ENCODE peak calls at places on chromosomes 3 and 15, in six cellular contexts. H, N, I, U, D and J are unnamed samples.

GRCh38 chr3:114556832-114557231 is 263.0 kb downstream of the TIGIT start:
- DNase-seq in N (no peak), U (no peak), I (no peak), D (no peak), H (no peak), J (no peak)

GRCh38 chr3:139655880-139656279 is 21.9 kb downstream of the NMNAT3 start:
- DNase-seq in D (peak; percentile 22), I (no peak), N (no peak), H (peak; percentile 43), U (no peak), J (no peak)

GRCh38 chr3:115233021-115233420 is 85.9 kb upstream of the ZBTB20 start:
- DNase-seq in N (no peak), U (no peak), H (no peak), D (no peak), I (no peak), J (no peak)

GRCh38 chr3:123773681-123774431 is 110.3 kb downstream of the MYLK start:
- DNase-seq in I (no peak), D (peak; percentile 89), N (no peak), H (no peak), U (no peak), J (no peak)

GRCh38 chr3:50388720-50389352 is 29.5 kb upstream of the TMEM115 start:
- DNase-seq in U (no peak), I (no peak), N (no peak), H (no peak), D (peak; percentile 63), J (no peak)

GRCh38 chr3:19147905-19148767 is at the start of gene KCNH8:
- DNase-seq in U (peak; percentile 63), N (no peak), H (peak; percentile 31), D (peak; percentile 78), I (peak; percentile 61), J (peak; percentile 28)

GRCh38 chr3:10775828-10776227 is 40.2 kb upstream of the SLC6A11 start:
- DNase-seq in H (no peak), D (peak; percentile 37), U (no peak), I (no peak), N (no peak), J (no peak)

GRCh38 chr3:151372063-151372820 is 12.3 kb downstream of the P2RY12 start:
- DNase-seq in N (peak; percentile 14), H (no peak), I (no peak), U (no peak), D (no peak), J (no peak)

GRCh38 chr3:53482227-53482626 is 12.2 kb upstream of the CACNA1D start:
- DNase-seq in H (no peak), I (no peak), D (no peak), U (no peak), N (no peak), J (no peak)

GRCh38 chr3:37671000-37671483 is 190.6 kb upstream of the CTDSPL start:
- DNase-seq in U (no peak), H (no peak), D (peak; percentile 20), I (no peak), N (no peak), J (no peak)

GRCh38 chr3:60810876-60811275 is 440.4 kb downstream of the FHIT start:
- DNase-seq in U (no peak), H (no peak), I (no peak), D (no peak), N (no peak), J (no peak)

GRCh38 chr3:34260266-34260990 is 462.0 kb downstream of the PDCD6IP start:
- DNase-seq in N (peak; percentile 23), H (no peak), D (peak; percentile 64), U (no peak), I (peak; percentile 54), J (no peak)

GRCh38 chr3:66083961-66084270 is 45.2 kb upstream of the MAGI1 start:
- DNase-seq in I (no peak), D (no peak), N (no peak), H (no peak), U (no peak), J (no peak)

GRCh38 chr15:33211409-33211808 is 16.9 kb upstream of the FMN1 start:
- DNase-seq in D (no peak), N (peak; percentile 18), I (no peak), H (no peak), U (peak; percentile 60), J (peak; percentile 48)

GRCh38 chr3:8793242-8793641 is 23.8 kb upstream of the OXTR start:
- DNase-seq in H (no peak), I (no peak), N (peak; percentile 88), U (no peak), D (peak; percentile 90), J (no peak)

GRCh38 chr3:102505542-102505941 is 70.7 kb downstream of the ZPLD1 start:
- DNase-seq in D (no peak), U (no peak), I (no peak), H (no peak), N (no peak), J (no peak)

GRCh38 chr3:171781711-171782127 is 28.6 kb downstream of the PLD1 start:
- DNase-seq in H (no peak), U (no peak), N (peak; percentile 62), I (no peak), D (no peak), J (no peak)

GRCh38 chr3:179035232-179035631 is 36.4 kb downstream of the ZMAT3 start:
- DNase-seq in N (no peak), D (no peak), I (no peak), U (no peak), H (no peak), J (no peak)

GRCh38 chr3:76369170-76369569 is 583.8 kb upstream of the ZNF717 start:
- DNase-seq in I (peak; percentile 17), U (no peak), N (peak; percentile 68), H (no peak), D (no peak), J (no peak)

GRCh38 chr3:23889401-23889800 is 27.4 kb downstream of the NKIRAS1 start:
- DNase-seq in U (no peak), I (no peak), H (no peak), N (no peak), D (no peak), J (no peak)

GRCh38 chr3:144363856-144364255 is 392.2 kb downstream of the DIPK2A start:
- DNase-seq in N (no peak), H (no peak), I (no peak), U (no peak), D (no peak), J (no peak)

GRCh38 chr15:85010472-85011209 is 29.0 kb downstream of the PDE8A start:
- DNase-seq in D (no peak), U (no peak), N (no peak), I (no peak), H (no peak), J (peak; percentile 32)

GRCh38 chr3:13018039-13018431 is 55.2 kb downstream of the IQSEC1 start:
- DNase-seq in U (peak; percentile 13), H (no peak), N (no peak), I (peak; percentile 57), D (no peak), J (no peak)

GRCh38 chr3:122786067-122786466 is 7.6 kb downstream of the HSPBAP1 start:
- DNase-seq in D (no peak), N (peak; percentile 79), I (no peak), U (no peak), H (no peak), J (no peak)